ENCODE peak calls at places on chromosomes 12 and 14, in six cellular contexts. J is fibroblast of pulmonary artery, M is tibial artery, Y is Peyer's patch, G is testis, L is left ventricle myocardium inferior. U is an unnamed sample.

GRCh38 chr14:68174446-68174845 is 354.9 kb downstream of the RAD51B start:
- DNase-seq in J (no peak), M (no peak), Y (no peak), G (no peak), L (no peak), U (no peak)

GRCh38 chr12:23222801-23223200 is 597.8 kb downstream of the ETNK1 start:
- DNase-seq in J (no peak), M (no peak), Y (no peak), G (no peak), L (no peak), U (no peak)

GRCh38 chr12:11070999-11071398 is 8.9 kb upstream of the TAS2R46 start:
- DNase-seq in J (no peak), M (no peak), Y (no peak), G (no peak), L (no peak), U (no peak)

GRCh38 chr12:17928708-17929366 is 161.2 kb downstream of the RERGL start:
- DNase-seq in J (peak), M (no peak), Y (no peak), G (no peak), L (no peak), U (no peak)

GRCh38 chr14:79583738-79584405 is 627.4 kb downstream of the DIO2 start:
- DNase-seq in J (peak), M (no peak), Y (no peak), G (no peak), L (no peak), U (no peak)

GRCh38 chr12:128163096-128163495 is 103.9 kb upstream of the TMEM132C start:
- DNase-seq in J (no peak), M (no peak), Y (no peak), G (no peak), L (no peak), U (no peak)

GRCh38 chr12:85279449-85280137 is 427 bp upstream of the ALX1 start:
- DNase-seq in J (peak), M (no peak), Y (no peak), G (no peak), L (peak), U (no peak)

GRCh38 chr12:76976777-76977465 is 88.4 kb downstream of the E2F7 start:
- DNase-seq in J (peak), M (no peak), Y (no peak), G (no peak), L (no peak), U (no peak)

GRCh38 chr12:113961921-113962710 is 4.0 kb downstream of the RBM19 start:
- DNase-seq in J (peak), M (no peak), Y (no peak), G (no peak), L (no peak), U (no peak)

GRCh38 chr12:81811778-81812125 is 52.6 kb upstream of the PPFIA2 start:
- DNase-seq in J (no peak), M (no peak), Y (no peak), G (no peak), L (no peak), U (no peak)

GRCh38 chr12:121992059-121992879 is 29.4 kb upstream of the BCL7A start:
- DNase-seq in J (peak), M (no peak), Y (peak), G (no peak), L (no peak), U (no peak)

GRCh38 chr12:75892779-75893408 is 138.7 kb downstream of the PHLDA1 start:
- DNase-seq in J (peak), M (no peak), Y (no peak), G (no peak), L (no peak), U (no peak)

GRCh38 chr14:22849212-22849819 is 12.9 kb downstream of the MMP14 start:
- DNase-seq in J (peak), M (peak), Y (no peak), G (peak), L (peak), U (peak)

GRCh38 chr14:76599556-76599955 is 161.7 kb upstream of the VASH1 start:
- DNase-seq in J (no peak), M (no peak), Y (no peak), G (no peak), L (no peak), U (no peak)

GRCh38 chr12:132267873-132268272 is 61.5 kb downstream of the GALNT9 start:
- DNase-seq in J (no peak), M (no peak), Y (no peak), G (no peak), L (no peak), U (no peak)

GRCh38 chr14:92964124-92965109 is 41.5 kb downstream of the CHGA start:
- DNase-seq in J (no peak), M (no peak), Y (no peak), G (no peak), L (peak), U (no peak)

GRCh38 chr12:76762556-76762955 is 1.4 kb upstream of the ZDHHC17 start:
- DNase-seq in J (no peak), M (no peak), Y (no peak), G (no peak), L (no peak), U (no peak)

DNA sequence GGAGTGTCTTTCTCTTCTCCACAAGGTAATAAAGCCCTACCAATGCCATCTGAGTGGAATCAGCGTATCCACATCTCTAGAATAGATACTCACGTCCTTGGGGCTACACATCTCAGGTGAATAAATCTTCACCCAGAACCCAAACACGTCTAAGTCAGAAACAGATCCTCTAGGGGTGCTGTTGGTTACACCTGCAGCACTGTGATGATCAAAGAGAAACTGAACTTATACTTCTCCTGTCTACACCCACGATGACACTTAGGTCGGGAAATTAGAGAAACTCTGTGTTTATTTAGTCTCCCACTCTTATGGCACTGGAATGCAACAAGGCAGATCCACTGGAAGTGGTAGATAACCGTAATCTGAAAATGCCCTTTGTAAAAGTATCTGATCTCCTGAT is 46.2 kb downstream of the WIF1 start:
- DNase-seq in J (no peak), M (no peak), Y (no peak), G (no peak), L (no peak), U (no peak)
- TF ChIP-seq CTCF in J (no peak), M (no peak), Y (no peak), G (no peak), L (no peak), U (no peak)

GRCh38 chr12:129966086-129966640 is 62.3 kb upstream of the TMEM132D start:
- DNase-seq in J (no peak), M (no peak), Y (no peak), G (no peak), L (no peak), U (no peak)
- TF ChIP-seq CTCF in J (no peak), M (no peak), Y (no peak), G (no peak), L (no peak), U (no peak)

GRCh38 chr12:19444097-19444496 is 4.8 kb downstream of the AEBP2 start:
- DNase-seq in J (no peak), M (no peak), Y (no peak), G (no peak), L (no peak), U (no peak)
- TF ChIP-seq CTCF in J (no peak), M (no peak), Y (no peak), G (no peak), L (no peak), U (no peak)

DNA sequence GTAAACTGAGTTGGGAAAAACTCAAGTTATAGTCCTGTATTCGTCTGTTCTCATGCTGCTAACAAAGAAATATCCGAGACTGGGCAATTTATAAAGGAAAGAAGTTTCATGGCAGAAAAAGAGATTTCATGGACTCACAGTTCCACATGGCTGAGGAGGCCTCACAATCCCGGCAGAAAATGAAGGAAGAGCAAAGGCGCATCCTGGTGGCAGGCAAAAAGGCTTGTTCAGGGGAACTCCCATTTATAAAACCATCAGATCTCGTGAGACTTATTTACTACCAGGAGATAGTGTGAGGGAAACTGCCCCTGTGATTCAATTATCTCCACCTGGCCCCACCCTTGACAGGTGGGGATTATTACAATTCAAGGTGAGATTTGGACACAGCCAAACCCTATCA is 292.6 kb upstream of the SYT1 start:
- DNase-seq in J (no peak), M (no peak), Y (no peak), G (no peak), L (no peak), U (no peak)
- TF ChIP-seq CTCF in J (no peak), M (no peak), Y (no peak), G (no peak), L (no peak), U (no peak)

GRCh38 chr12:32560520-32560919 is 118.6 kb upstream of the DNM1L start:
- DNase-seq in J (no peak), M (no peak), Y (no peak), G (no peak), L (no peak), U (no peak)
- TF ChIP-seq CTCF in J (no peak), M (no peak), Y (no peak), G (no peak), L (no peak), U (no peak)

DNA sequence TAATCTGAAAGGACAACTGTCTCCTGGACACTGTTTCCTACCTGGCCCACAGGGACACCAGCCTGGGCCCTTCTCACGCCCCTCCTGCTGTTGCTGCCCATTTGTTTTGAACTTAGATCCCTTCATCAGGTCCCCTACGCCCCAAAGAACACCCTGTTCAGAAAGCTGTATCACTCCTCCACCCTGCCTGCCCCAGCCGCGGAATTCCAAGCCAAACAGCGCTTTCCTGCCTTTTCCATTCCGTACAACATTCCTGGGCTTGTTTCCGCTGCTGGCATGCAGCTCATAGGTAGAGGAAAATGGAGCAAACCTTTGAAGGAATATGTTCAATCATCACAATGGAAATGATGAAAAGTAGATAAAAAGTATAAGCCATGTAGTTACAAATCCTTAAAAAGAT is 12.8 kb upstream of the GSG1 start:
- DNase-seq in J (no peak), M (no peak), Y (no peak), G (no peak), L (no peak), U (no peak)
- TF ChIP-seq CTCF in J (no peak), M (no peak), Y (no peak), G (no peak), L (no peak), U (no peak)

DNA sequence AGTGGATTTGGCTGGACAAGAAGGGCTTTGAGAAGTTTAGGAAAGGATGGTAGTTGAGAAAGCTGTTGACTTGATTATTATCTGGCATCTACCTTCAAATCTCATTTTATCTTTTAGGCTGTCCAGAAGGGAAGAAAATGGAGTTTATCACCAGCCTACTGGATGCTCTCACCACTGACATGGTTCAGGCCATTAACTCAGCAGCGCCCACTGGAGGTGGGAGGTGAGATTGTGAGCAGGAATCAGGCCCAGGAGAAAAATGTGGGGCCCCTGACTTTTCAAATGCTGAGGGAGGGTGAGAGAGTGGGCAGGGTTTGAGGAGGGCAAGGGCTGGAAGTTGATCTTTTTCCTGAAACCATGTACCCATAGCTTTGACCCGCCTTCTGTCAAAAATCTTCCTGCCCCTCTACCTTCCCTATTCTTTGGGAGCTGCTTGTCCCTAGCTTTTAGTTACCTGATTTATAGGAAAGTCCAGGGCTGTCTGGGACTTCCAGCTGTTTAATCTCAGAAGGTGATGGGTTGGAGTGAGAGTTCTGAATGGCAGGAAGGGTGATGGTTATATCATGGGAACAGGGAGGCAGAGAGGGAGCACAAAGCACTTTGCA is 134.2 kb downstream of the SMOC1 start:
- DNase-seq in J (peak), M (no peak), Y (no peak), G (peak), L (no peak), U (no peak)
- TF ChIP-seq CTCF in J (peak), M (peak), Y (no peak), G (peak), L (peak), U (no peak)

U was measured in omental fat pad.